ENCODE peak calls at places on chromosomes 4 and X, in nine cellular contexts. One of them, this sample, is unnamed.

GRCh38 chr4:163385466-163385865 is 41.8 kb downstream of the NPY5R start:
- DNase-seq in brain microvascular endothelial cell: no peak
- DNase-seq in IMR-90: no peak
- DNase-seq in suprapubic skin: no peak
- DNase-seq in caudate nucleus: no peak
- DNase-seq in RWPE1: peak
- DNase-seq in pancreas: no peak
- DNase-seq in spleen: no peak
- DNase-seq in uterus: no peak
- DNase-seq in this sample: no peak

GRCh38 chrX:39418936-39419659 is 617.8 kb downstream of the MID1IP1 start:
- DNase-seq in brain microvascular endothelial cell: no peak
- DNase-seq in IMR-90: no peak
- DNase-seq in suprapubic skin: no peak
- DNase-seq in caudate nucleus: no peak
- DNase-seq in RWPE1: no peak
- DNase-seq in pancreas: no peak
- DNase-seq in spleen: no peak
- DNase-seq in uterus: peak
- DNase-seq in this sample: no peak

GRCh38 chr4:30802622-30803323 is 82.6 kb downstream of the PCDH7 start:
- DNase-seq in brain microvascular endothelial cell: no peak
- DNase-seq in IMR-90: peak
- DNase-seq in suprapubic skin: no peak
- DNase-seq in caudate nucleus: no peak
- DNase-seq in RWPE1: peak
- DNase-seq in pancreas: no peak
- DNase-seq in spleen: no peak
- DNase-seq in uterus: no peak
- DNase-seq in this sample: no peak

GRCh38 chr4:41214158-41215146 is at the start of gene APBB2:
- DNase-seq in brain microvascular endothelial cell: peak
- DNase-seq in IMR-90: peak
- DNase-seq in suprapubic skin: peak
- DNase-seq in caudate nucleus: peak
- DNase-seq in RWPE1: peak
- DNase-seq in pancreas: peak
- DNase-seq in spleen: peak
- DNase-seq in uterus: peak
- DNase-seq in this sample: peak

GRCh38 chr4:6372649-6373525 is 99.5 kb downstream of the PPP2R2C start:
- DNase-seq in brain microvascular endothelial cell: peak
- DNase-seq in IMR-90: peak
- DNase-seq in suprapubic skin: no peak
- DNase-seq in caudate nucleus: no peak
- DNase-seq in RWPE1: peak
- DNase-seq in pancreas: no peak
- DNase-seq in spleen: no peak
- DNase-seq in uterus: no peak
- DNase-seq in this sample: no peak

GRCh38 chr4:185654965-185655554 is 119.8 kb upstream of the PDLIM3 start:
- DNase-seq in brain microvascular endothelial cell: no peak
- DNase-seq in IMR-90: no peak
- DNase-seq in suprapubic skin: no peak
- DNase-seq in caudate nucleus: no peak
- DNase-seq in RWPE1: no peak
- DNase-seq in pancreas: no peak
- DNase-seq in spleen: no peak
- DNase-seq in uterus: no peak
- DNase-seq in this sample: no peak

GRCh38 chr4:139453041-139453370 is 915 bp upstream of the RAB33B start:
- DNase-seq in brain microvascular endothelial cell: peak
- DNase-seq in IMR-90: no peak
- DNase-seq in suprapubic skin: no peak
- DNase-seq in caudate nucleus: peak
- DNase-seq in RWPE1: peak
- DNase-seq in pancreas: no peak
- DNase-seq in spleen: no peak
- DNase-seq in uterus: no peak
- DNase-seq in this sample: peak

GRCh38 chr4:39032218-39033085 is at the start of gene TMEM156:
- DNase-seq in brain microvascular endothelial cell: peak
- DNase-seq in IMR-90: peak
- DNase-seq in suprapubic skin: no peak
- DNase-seq in caudate nucleus: no peak
- DNase-seq in RWPE1: peak
- DNase-seq in pancreas: no peak
- DNase-seq in spleen: no peak
- DNase-seq in uterus: no peak
- DNase-seq in this sample: no peak

GRCh38 chr4:121273191-121273590 is 107.6 kb downstream of the QRFPR start:
- DNase-seq in brain microvascular endothelial cell: no peak
- DNase-seq in IMR-90: no peak
- DNase-seq in suprapubic skin: no peak
- DNase-seq in caudate nucleus: no peak
- DNase-seq in RWPE1: no peak
- DNase-seq in pancreas: no peak
- DNase-seq in spleen: no peak
- DNase-seq in uterus: no peak
- DNase-seq in this sample: no peak

DNA sequence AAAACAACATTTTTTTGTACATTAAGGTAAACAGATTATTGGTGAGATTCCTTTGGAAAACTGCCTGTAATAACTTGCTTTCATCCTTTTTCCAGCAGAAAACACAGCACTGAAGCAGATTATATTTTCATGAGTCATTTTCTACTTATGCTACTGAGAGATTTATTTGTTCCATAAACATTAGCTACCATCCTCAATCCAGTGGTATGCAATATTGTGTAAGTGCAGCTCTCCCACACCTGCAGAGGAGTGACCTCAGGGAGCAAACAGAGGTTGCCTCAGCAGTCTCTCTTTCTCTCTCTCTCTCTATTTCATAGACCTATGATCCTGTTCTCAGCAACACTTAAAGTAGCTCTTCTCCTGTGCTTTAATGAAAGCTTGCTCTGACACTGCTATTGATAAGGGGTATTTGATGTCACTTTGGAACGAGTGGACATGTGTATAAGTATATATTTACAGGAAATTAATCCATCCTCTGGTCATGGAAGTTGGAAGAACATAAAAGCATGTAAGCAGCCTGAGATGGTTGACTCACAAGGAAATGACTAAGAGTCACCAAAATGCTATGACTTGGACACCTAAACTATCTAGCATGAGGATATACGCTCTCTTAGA is 163.7 kb upstream of the SPANXC start:
- DNase-seq in brain microvascular endothelial cell: peak
- DNase-seq in IMR-90: peak
- DNase-seq in suprapubic skin: no peak
- DNase-seq in caudate nucleus: no peak
- DNase-seq in RWPE1: peak
- DNase-seq in pancreas: no peak
- DNase-seq in spleen: no peak
- DNase-seq in uterus: no peak
- DNase-seq in this sample: no peak
- H3K27ac ChIP-seq in brain microvascular endothelial cell: peak
- H3K27ac ChIP-seq in IMR-90: no peak
- H3K27ac ChIP-seq in suprapubic skin: no peak
- H3K27ac ChIP-seq in caudate nucleus: no peak
- H3K27ac ChIP-seq in RWPE1: no peak
- H3K27ac ChIP-seq in pancreas: no peak
- H3K27ac ChIP-seq in spleen: no peak
- H3K27ac ChIP-seq in uterus: no peak
- H3K27ac ChIP-seq in this sample: no peak

GRCh38 chr4:10107111-10108091 is 9.2 kb downstream of the WDR1 start:
- DNase-seq in brain microvascular endothelial cell: no peak
- DNase-seq in IMR-90: peak
- DNase-seq in suprapubic skin: peak
- DNase-seq in caudate nucleus: no peak
- DNase-seq in RWPE1: peak
- DNase-seq in pancreas: no peak
- DNase-seq in spleen: no peak
- DNase-seq in uterus: peak
- DNase-seq in this sample: no peak
- H3K27ac ChIP-seq in brain microvascular endothelial cell: peak
- H3K27ac ChIP-seq in IMR-90: peak
- H3K27ac ChIP-seq in suprapubic skin: peak
- H3K27ac ChIP-seq in caudate nucleus: peak
- H3K27ac ChIP-seq in RWPE1: peak
- H3K27ac ChIP-seq in pancreas: no peak
- H3K27ac ChIP-seq in spleen: peak
- H3K27ac ChIP-seq in uterus: peak
- H3K27ac ChIP-seq in this sample: peak

GRCh38 chrX:153925387-153925738 is 701 bp downstream of the ARHGAP4 start:
- DNase-seq in brain microvascular endothelial cell: no peak
- DNase-seq in IMR-90: no peak
- DNase-seq in suprapubic skin: no peak
- DNase-seq in caudate nucleus: no peak
- DNase-seq in RWPE1: no peak
- DNase-seq in pancreas: no peak
- DNase-seq in spleen: no peak
- DNase-seq in uterus: no peak
- DNase-seq in this sample: no peak
- H3K27ac ChIP-seq in brain microvascular endothelial cell: no peak
- H3K27ac ChIP-seq in IMR-90: no peak
- H3K27ac ChIP-seq in suprapubic skin: no peak
- H3K27ac ChIP-seq in caudate nucleus: peak
- H3K27ac ChIP-seq in RWPE1: peak
- H3K27ac ChIP-seq in pancreas: peak
- H3K27ac ChIP-seq in spleen: peak
- H3K27ac ChIP-seq in uterus: no peak
- H3K27ac ChIP-seq in this sample: peak

GRCh38 chr4:135382280-135382679 is 1180.7 kb upstream of the PABPC4L start:
- DNase-seq in brain microvascular endothelial cell: peak
- DNase-seq in IMR-90: peak
- DNase-seq in suprapubic skin: no peak
- DNase-seq in caudate nucleus: no peak
- DNase-seq in RWPE1: no peak
- DNase-seq in pancreas: no peak
- DNase-seq in spleen: no peak
- DNase-seq in uterus: no peak
- DNase-seq in this sample: no peak

GRCh38 chr4:135385830-135386581 is 1184.4 kb upstream of the PABPC4L start:
- DNase-seq in brain microvascular endothelial cell: no peak
- DNase-seq in IMR-90: no peak
- DNase-seq in suprapubic skin: no peak
- DNase-seq in caudate nucleus: no peak
- DNase-seq in RWPE1: no peak
- DNase-seq in pancreas: no peak
- DNase-seq in spleen: no peak
- DNase-seq in uterus: no peak
- DNase-seq in this sample: no peak

GRCh38 chr4:135383889-135384288 is 1182.3 kb upstream of the PABPC4L start:
- DNase-seq in brain microvascular endothelial cell: no peak
- DNase-seq in IMR-90: no peak
- DNase-seq in suprapubic skin: no peak
- DNase-seq in caudate nucleus: no peak
- DNase-seq in RWPE1: no peak
- DNase-seq in pancreas: no peak
- DNase-seq in spleen: no peak
- DNase-seq in uterus: no peak
- DNase-seq in this sample: no peak
- H3K27ac ChIP-seq in brain microvascular endothelial cell: no peak
- H3K27ac ChIP-seq in IMR-90: no peak
- H3K27ac ChIP-seq in suprapubic skin: no peak
- H3K27ac ChIP-seq in caudate nucleus: no peak
- H3K27ac ChIP-seq in RWPE1: no peak
- H3K27ac ChIP-seq in pancreas: no peak
- H3K27ac ChIP-seq in spleen: no peak
- H3K27ac ChIP-seq in uterus: no peak
- H3K27ac ChIP-seq in this sample: no peak

GRCh38 chr4:55079451-55080173 is 45.8 kb downstream of the KDR start:
- DNase-seq in brain microvascular endothelial cell: peak
- DNase-seq in IMR-90: no peak
- DNase-seq in suprapubic skin: no peak
- DNase-seq in caudate nucleus: no peak
- DNase-seq in RWPE1: no peak
- DNase-seq in pancreas: no peak
- DNase-seq in spleen: no peak
- DNase-seq in uterus: no peak
- DNase-seq in this sample: no peak
- H3K27ac ChIP-seq in brain microvascular endothelial cell: peak
- H3K27ac ChIP-seq in IMR-90: no peak
- H3K27ac ChIP-seq in suprapubic skin: peak
- H3K27ac ChIP-seq in caudate nucleus: peak
- H3K27ac ChIP-seq in RWPE1: no peak
- H3K27ac ChIP-seq in pancreas: no peak
- H3K27ac ChIP-seq in spleen: no peak
- H3K27ac ChIP-seq in uterus: peak
- H3K27ac ChIP-seq in this sample: no peak

DNA sequence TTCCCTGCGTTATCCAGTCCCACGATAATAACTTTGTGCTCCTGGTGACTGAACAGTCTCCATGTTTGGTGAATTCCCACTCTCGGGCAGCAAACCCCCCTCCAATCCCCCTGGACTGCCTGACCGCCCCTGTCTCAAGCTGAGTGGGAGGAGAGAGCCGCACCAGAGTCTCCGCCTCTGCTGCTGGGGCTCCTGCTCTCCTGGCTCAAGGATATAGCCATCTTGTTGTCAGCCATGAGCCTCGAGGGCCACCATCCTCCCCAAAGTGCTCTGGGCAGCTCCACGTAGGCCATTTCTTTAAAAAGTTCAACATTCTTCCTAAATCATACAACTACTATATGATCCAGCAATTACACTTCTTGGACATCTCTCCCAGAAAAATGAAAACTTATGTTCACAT is 49.3 kb upstream of the PGRMC1 start:
- DNase-seq in brain microvascular endothelial cell: no peak
- DNase-seq in IMR-90: no peak
- DNase-seq in suprapubic skin: no peak
- DNase-seq in caudate nucleus: no peak
- DNase-seq in RWPE1: no peak
- DNase-seq in pancreas: no peak
- DNase-seq in spleen: no peak
- DNase-seq in uterus: no peak
- DNase-seq in this sample: no peak
- H3K27ac ChIP-seq in brain microvascular endothelial cell: no peak
- H3K27ac ChIP-seq in IMR-90: no peak
- H3K27ac ChIP-seq in suprapubic skin: no peak
- H3K27ac ChIP-seq in caudate nucleus: no peak
- H3K27ac ChIP-seq in RWPE1: no peak
- H3K27ac ChIP-seq in pancreas: no peak
- H3K27ac ChIP-seq in spleen: no peak
- H3K27ac ChIP-seq in uterus: no peak
- H3K27ac ChIP-seq in this sample: no peak

DNA sequence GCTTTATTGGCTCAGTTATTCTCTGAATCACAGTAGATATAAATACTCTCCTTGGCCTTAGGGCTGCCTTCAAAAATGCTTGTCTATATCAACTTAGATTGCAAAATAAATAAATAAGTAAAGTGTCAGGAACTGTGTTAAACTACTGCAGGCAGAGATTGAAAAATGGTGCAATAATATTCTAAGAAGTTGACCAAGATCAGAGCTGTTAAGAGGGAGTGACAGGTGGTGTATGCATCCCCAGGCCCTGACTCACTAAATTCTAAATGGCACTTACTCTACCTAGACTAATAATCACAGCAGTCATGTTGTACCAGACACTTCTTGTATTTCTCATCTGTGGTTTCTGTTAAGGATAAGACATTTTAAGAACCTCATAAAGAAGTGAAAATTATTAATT is 235.1 kb upstream of the SPOCK3 start:
- DNase-seq in brain microvascular endothelial cell: no peak
- DNase-seq in IMR-90: no peak
- DNase-seq in suprapubic skin: no peak
- DNase-seq in caudate nucleus: no peak
- DNase-seq in RWPE1: no peak
- DNase-seq in pancreas: no peak
- DNase-seq in spleen: no peak
- DNase-seq in uterus: no peak
- DNase-seq in this sample: no peak
- H3K27ac ChIP-seq in brain microvascular endothelial cell: no peak
- H3K27ac ChIP-seq in IMR-90: no peak
- H3K27ac ChIP-seq in suprapubic skin: no peak
- H3K27ac ChIP-seq in caudate nucleus: no peak
- H3K27ac ChIP-seq in RWPE1: no peak
- H3K27ac ChIP-seq in pancreas: no peak
- H3K27ac ChIP-seq in spleen: no peak
- H3K27ac ChIP-seq in uterus: no peak
- H3K27ac ChIP-seq in this sample: no peak